ENCODE peak calls at places on chromosomes 4 and X, in seven cellular contexts. G is left lung, L is K562, Q is upper lobe of right lung, T is fibroblast of lung, F is pancreas, X is IMR-90. U is an unnamed sample. For H3K27me3 and H3K36me3, the result is how much of the 10 kb centered on the place peaks cover.

GRCh38 chrX:122220644-122221373 is 963.3 kb upstream of the GRIA3 start:
- DNase-seq in G (no peak), L (no peak), Q (no peak), T (no peak), F (no peak), X (no peak), U (no peak)

GRCh38 chr4:83231620-83232056 is 53.0 kb downstream of the COQ2 start:
- DNase-seq in G (no peak), L (no peak), Q (no peak), T (no peak), F (no peak), X (no peak), U (peak)

GRCh38 chrX:110965409-110965808 is 130.6 kb upstream of the PAK3 start:
- DNase-seq in G (no peak), L (no peak), Q (no peak), T (no peak), F (no peak), X (no peak), U (peak)

GRCh38 chrX:102516314-102516936 is at the start of gene TMSB15A:
- DNase-seq in G (peak), L (peak), Q (peak), T (peak), F (peak), X (peak), U (peak)

GRCh38 chr4:16450724-16451123 is 224.5 kb upstream of the TAPT1 start:
- DNase-seq in G (no peak), L (no peak), Q (no peak), T (peak), F (no peak), X (no peak), U (no peak)

GRCh38 chr4:74394476-74395136 is 29.7 kb downstream of the EREG start:
- DNase-seq in G (no peak), L (peak), Q (no peak), T (peak), F (no peak), X (peak), U (no peak)

GRCh38 chr4:107838138-107838618 is 13.4 kb downstream of the SGMS2 start:
- DNase-seq in G (no peak), L (no peak), Q (no peak), T (peak), F (no peak), X (peak), U (peak)

GRCh38 chr4:13236485-13236884 is 247.7 kb downstream of the RAB28 start:
- DNase-seq in G (no peak), L (no peak), Q (no peak), T (no peak), F (no peak), X (no peak), U (no peak)

GRCh38 chr4:81685105-81685504 is 213.4 kb upstream of the RASGEF1B start:
- DNase-seq in G (no peak), L (no peak), Q (no peak), T (no peak), F (no peak), X (no peak), U (no peak)

GRCh38 chr4:11429646-11430045 is 952 bp upstream of the HS3ST1 start:
- DNase-seq in G (no peak), L (no peak), Q (no peak), T (no peak), F (no peak), X (no peak), U (peak)

GRCh38 chr4:54586343-54586953 is 71.3 kb upstream of the KIT start:
- DNase-seq in G (no peak), L (peak), Q (no peak), T (peak), F (no peak), X (peak), U (peak)

GRCh38 chr4:1595789-1596325 is 88.3 kb downstream of the FAM53A start:
- DNase-seq in G (no peak), L (no peak), Q (peak), T (no peak), F (no peak), X (no peak), U (no peak)

GRCh38 chr4:11424896-11425295 is 3.8 kb downstream of the HS3ST1 start:
- DNase-seq in G (no peak), L (no peak), Q (no peak), T (no peak), F (no peak), X (no peak), U (no peak)

GRCh38 chr4:76981649-76982048 is 32.1 kb downstream of the SEPTIN11 start:
- DNase-seq in G (no peak), L (no peak), Q (no peak), T (peak), F (no peak), X (peak), U (no peak)

GRCh38 chr4:55012363-55013255 is 112.8 kb downstream of the KDR start:
- DNase-seq in G (peak), L (no peak), Q (no peak), T (no peak), F (peak), X (no peak), U (no peak)

GRCh38 chr4:184746532-184746870 is 12.6 kb upstream of the CENPU start:
- DNase-seq in G (no peak), L (no peak), Q (no peak), T (peak), F (peak), X (peak), U (peak)

GRCh38 chrX:151174581-151175282 is 1.7 kb upstream of the GPR50 start:
- DNase-seq in G (no peak), L (no peak), Q (no peak), T (no peak), F (no peak), X (no peak), U (no peak)

GRCh38 chr4:184807797-184808718 is 17.7 kb downstream of the ACSL1 start:
- DNase-seq in G (no peak), L (no peak), Q (no peak), T (peak), F (no peak), X (peak), U (peak)

GRCh38 chrX:144732588-144732987 is 514.7 kb upstream of the SPANXN1 start:
- DNase-seq in G (no peak), L (no peak), Q (no peak), T (no peak), F (no peak), X (no peak), U (no peak)

GRCh38 chr4:139297001-139297410 is 4.3 kb upstream of the NAA15 start:
- DNase-seq in G (no peak), L (peak), Q (no peak), T (peak), F (no peak), X (peak), U (peak)

GRCh38 chrX:2401590-2402360 is 99.0 kb downstream of the DHRSX start:
- DNase-seq in G (no peak), L (no peak), Q (no peak), T (peak), F (peak), X (no peak), U (peak)

GRCh38 chrX:15334561-15334960 is 762 bp downstream of the PIGA start:
- DNase-seq in G (no peak), L (peak), Q (no peak), T (no peak), F (peak), X (peak), U (peak)

GRCh38 chrX:44462851-44463250 is 79.8 kb downstream of the FUNDC1 start:
- DNase-seq in G (no peak), L (no peak), Q (no peak), T (peak), F (no peak), X (peak), U (peak)

GRCh38 chrX:49209434-49210251 is 9.7 kb upstream of the SYP start:
- DNase-seq in G (no peak), L (peak), Q (no peak), T (no peak), F (no peak), X (no peak), U (no peak)

GRCh38 chrX:11792461-11793421 is 34.7 kb downstream of the MSL3 start:
- DNase-seq in G (no peak), L (no peak), Q (no peak), T (no peak), F (no peak), X (no peak), U (no peak)

GRCh38 chrX:100263650-100264049 is 146.4 kb downstream of the PCDH19 start:
- DNase-seq in G (no peak), L (no peak), Q (no peak), T (no peak), F (no peak), X (no peak), U (peak)

GRCh38 chr4:68368566-68369473 is 18.9 kb upstream of the YTHDC1 start:
- DNase-seq in G (no peak), L (no peak), Q (no peak), T (peak), F (no peak), X (peak), U (peak)

GRCh38 chrX:40153335-40154221 is 55.8 kb upstream of the BCOR start:
- DNase-seq in G (peak), L (peak), Q (peak), T (peak), F (peak), X (no peak), U (no peak)

GRCh38 chr4:155787113-155787710 is 28.4 kb downstream of the GUCY1B1 start:
- DNase-seq in G (no peak), L (peak), Q (no peak), T (peak), F (peak), X (peak), U (peak)

GRCh38 chrX:40279762-40280161 is 182.0 kb upstream of the BCOR start:
- DNase-seq in G (no peak), L (no peak), Q (no peak), T (no peak), F (no peak), X (no peak), U (no peak)

GRCh38 chr4:119289313-119289712 is 32.6 kb downstream of the FABP2 start:
- DNase-seq in G (no peak), L (no peak), Q (no peak), T (no peak), F (no peak), X (no peak), U (no peak)

GRCh38 chr4:158778065-158778711 is 9.4 kb downstream of the FNIP2 start:
- DNase-seq in G (no peak), L (no peak), Q (no peak), T (no peak), F (no peak), X (no peak), U (no peak)

GRCh38 chr4:20074450-20074849 is 177.3 kb upstream of the SLIT2 start:
- DNase-seq in G (no peak), L (no peak), Q (no peak), T (no peak), F (no peak), X (peak), U (no peak)

GRCh38 chr4:83910693-83911092 is 374.8 kb downstream of the GPAT3 start:
- DNase-seq in G (no peak), L (no peak), Q (no peak), T (no peak), F (no peak), X (no peak), U (no peak)

GRCh38 chr4:571838-572572 is 4.1 kb downstream of the TMEM271 start:
- DNase-seq in G (peak), L (no peak), Q (peak), T (no peak), F (no peak), X (no peak), U (no peak)

GRCh38 chr4:574346-575161 is 1.5 kb downstream of the TMEM271 start:
- DNase-seq in G (peak), L (no peak), Q (no peak), T (no peak), F (no peak), X (no peak), U (no peak)

GRCh38 chr4:570754-571153 is 5.3 kb downstream of the TMEM271 start:
- DNase-seq in G (no peak), L (no peak), Q (no peak), T (no peak), F (no peak), X (no peak), U (no peak)

GRCh38 chr4:573122-573892 is 2.8 kb downstream of the TMEM271 start:
- DNase-seq in G (no peak), L (no peak), Q (no peak), T (no peak), F (no peak), X (no peak), U (no peak)

DNA sequence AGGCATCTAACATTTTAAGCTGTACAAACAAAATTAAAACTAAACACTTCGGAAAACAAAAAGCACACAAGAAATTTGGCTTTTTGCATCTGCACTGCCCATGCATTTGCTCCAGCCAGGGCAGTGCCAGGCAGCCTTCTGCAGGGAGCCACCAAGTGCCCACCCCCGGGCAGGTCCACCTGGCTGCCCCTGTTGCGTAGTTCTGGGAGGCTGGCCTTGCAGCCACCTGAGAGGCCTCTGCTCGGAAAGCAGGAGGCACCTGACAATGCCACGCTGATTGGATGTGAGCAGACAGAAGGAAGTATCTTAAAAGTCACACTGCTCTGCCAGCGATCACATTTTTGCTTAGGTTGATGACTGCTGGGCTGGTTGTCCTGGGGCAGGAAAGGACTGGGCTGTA is 3.5 kb downstream of the TMEM271 start:
- DNase-seq in G (no peak), L (no peak), Q (no peak), T (no peak), F (no peak), X (no peak), U (no peak)
- H3K27me3 ChIP-seq in G (under half), L (under half), Q (half or more), T (under half), F (under half), X (under half), U (under half)

DNA sequence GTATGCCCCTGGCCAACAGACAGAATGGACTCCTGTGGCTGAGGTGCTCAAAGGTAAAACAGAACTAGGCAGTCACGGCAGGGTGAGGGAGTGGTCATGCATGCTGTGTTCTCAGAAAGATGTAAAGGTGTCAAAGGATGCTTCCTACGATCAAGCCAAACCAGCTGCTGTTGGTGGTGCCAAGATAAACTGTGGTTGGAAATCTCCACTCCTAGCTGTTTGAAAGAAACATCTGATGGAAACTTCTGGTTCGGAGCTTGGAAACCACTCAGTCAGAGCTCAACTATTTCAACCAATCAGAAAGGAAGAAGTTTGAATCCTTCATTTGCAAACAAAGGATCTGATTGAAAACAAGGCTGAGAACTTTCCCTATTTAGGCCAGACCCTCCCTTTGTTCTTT is 68.5 kb upstream of the DDX60 start:
- DNase-seq in G (no peak), L (no peak), Q (no peak), T (no peak), F (no peak), X (no peak), U (no peak)
- H3K36me3 ChIP-seq in G (under half), L (under half), Q (half or more), T (under half), F (under half), X (under half), U (under half)

GRCh38 chr4:8350326-8350725 is 80.8 kb downstream of the HTRA3 start:
- DNase-seq in G (peak), L (no peak), Q (no peak), T (no peak), F (no peak), X (no peak), U (no peak)
- TF ChIP-seq CTCF in G (no peak), L (no peak), Q (no peak), T (no peak), F (no peak), X (no peak), U (no peak)

DNA sequence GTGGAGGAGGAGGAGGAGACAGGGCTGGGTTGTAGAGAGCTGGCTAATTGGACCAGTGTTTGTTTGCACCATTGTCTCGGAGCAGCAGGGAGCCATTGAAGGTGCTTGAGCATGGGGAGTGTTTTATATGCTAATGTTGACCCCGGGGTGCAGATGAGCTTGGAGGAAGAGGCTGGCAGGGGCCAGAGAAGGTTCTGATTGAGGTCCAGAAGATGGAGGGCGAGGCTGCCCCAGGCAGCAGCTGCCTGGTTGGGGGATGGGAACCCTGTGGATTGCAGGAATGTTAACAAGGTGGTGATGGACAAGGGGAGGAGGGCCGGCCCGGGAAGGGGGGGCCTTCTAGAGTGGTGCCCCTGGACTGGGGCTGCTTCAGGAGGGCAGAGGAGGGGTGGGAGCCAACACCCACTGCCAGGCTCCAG is 18.0 kb downstream of the DOK7 start:
- DNase-seq in G (peak), L (no peak), Q (no peak), T (no peak), F (no peak), X (no peak), U (no peak)
- H3K27me3 ChIP-seq in G (under half), L (half or more), Q (under half), T (under half), F (under half), X (half or more), U (under half)

DNA sequence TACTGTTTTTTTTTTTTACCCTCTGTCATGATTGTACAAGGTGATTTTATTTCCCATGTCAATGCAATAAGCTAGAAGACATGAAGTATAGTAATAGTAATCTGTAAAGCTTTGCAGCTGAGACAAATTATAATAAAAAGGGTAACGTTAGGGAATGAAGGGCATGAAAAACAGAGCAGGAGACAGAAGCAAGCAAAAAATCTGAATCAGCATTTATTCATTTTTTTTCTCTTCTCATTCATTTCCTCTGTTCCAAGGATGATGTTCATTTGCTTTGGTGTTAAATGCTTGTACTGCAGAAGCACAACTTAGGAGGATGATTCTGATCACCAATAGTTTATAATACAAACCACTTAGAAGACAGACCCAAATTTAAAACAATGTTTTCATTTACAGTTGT is 64.3 kb downstream of the CCKAR start:
- DNase-seq in G (no peak), L (no peak), Q (no peak), T (no peak), F (no peak), X (no peak), U (no peak)
- H3K36me3 ChIP-seq in G (under half), L (under half), Q (half or more), T (under half), F (under half), X (under half), U (under half)

GRCh38 chrX:38282044-38282443 is 45.3 kb downstream of the RPGR start:
- DNase-seq in G (no peak), L (no peak), Q (no peak), T (peak), F (no peak), X (no peak), U (no peak)
- TF ChIP-seq CTCF in G (peak), L (peak), Q (peak), T (peak), F (no peak), X (peak), U (peak)

GRCh38 chrX:137427813-137428212 is 138.1 kb upstream of the ZIC3 start:
- DNase-seq in G (no peak), L (no peak), Q (no peak), T (peak), F (no peak), X (no peak), U (no peak)

GRCh38 chrX:137425273-137425902 is 140.5 kb upstream of the ZIC3 start:
- DNase-seq in G (no peak), L (no peak), Q (no peak), T (no peak), F (no peak), X (no peak), U (no peak)

GRCh38 chrX:137428777-137429564 is 137.0 kb upstream of the ZIC3 start:
- DNase-seq in G (no peak), L (no peak), Q (no peak), T (no peak), F (no peak), X (no peak), U (no peak)

GRCh38 chrX:137428251-137428661 is 137.7 kb upstream of the ZIC3 start:
- DNase-seq in G (no peak), L (no peak), Q (no peak), T (no peak), F (no peak), X (no peak), U (no peak)

GRCh38 chrX:137427061-137427778 is 138.7 kb upstream of the ZIC3 start:
- DNase-seq in G (no peak), L (no peak), Q (no peak), T (no peak), F (no peak), X (no peak), U (no peak)
- H3K27me3 ChIP-seq in G (half or more), L (under half), Q (half or more), T (under half), F (half or more), X (under half), U (under half)

GRCh38 chr4:175290401-175290800 is 372.2 kb downstream of the ADAM29 start:
- DNase-seq in G (no peak), L (no peak), Q (no peak), T (peak), F (no peak), X (peak), U (no peak)
- H3K36me3 ChIP-seq in G (under half), L (under half), Q (under half), T (under half), F (under half), X (under half), U (under half)

GRCh38 chrX:46376246-46376885 is 168.9 kb downstream of the ZNF674 start:
- DNase-seq in G (no peak), L (peak), Q (no peak), T (peak), F (peak), X (peak), U (peak)
- TF ChIP-seq CTCF in G (no peak), L (peak), Q (peak), T (peak), F (no peak), X (peak), U (peak)

DNA sequence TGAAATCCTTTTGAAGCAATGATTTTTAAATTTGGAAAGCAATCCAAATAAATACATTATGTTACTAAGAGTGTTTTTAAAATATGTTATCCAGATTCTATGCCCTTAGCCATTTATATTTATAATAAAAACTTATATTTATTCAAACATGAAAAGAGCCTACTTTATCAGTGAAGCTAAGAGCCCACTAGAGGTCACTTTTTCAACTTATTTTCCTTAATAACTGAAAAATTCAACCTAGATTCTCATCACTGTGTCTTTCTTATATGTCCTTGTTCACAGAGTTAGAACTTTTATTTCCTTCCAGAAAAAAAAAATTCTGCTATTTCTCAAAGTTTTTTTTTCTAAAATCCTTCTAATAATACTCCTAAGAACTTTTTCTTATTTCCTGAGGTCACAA is 23.9 kb downstream of the PRDM8 start:
- DNase-seq in G (no peak), L (no peak), Q (no peak), T (peak), F (no peak), X (peak), U (no peak)
- H3K27me3 ChIP-seq in G (under half), L (under half), Q (under half), T (under half), F (under half), X (under half), U (under half)